ENCODE peak calls at places on chromosomes 16 and 17, in eight cellular contexts. Y is psoas muscle, U is uterus, Z is iPS DF 6.9, F is tibial artery, D is fibroblast of lung, G is ovary, M is prostate gland. H is an unnamed sample. For H3K4me1 and H3K9me3, the result is how much of the 10 kb centered on the place peaks cover.

GRCh38 chr17:21019976-21020575 is 22.7 kb downstream of the USP22 start:
- DNase-seq in Y (peak), Z (no peak), G (no peak), F (peak), M (no peak), D (no peak), U (no peak), H (no peak)

GRCh38 chr17:35731932-35732805 is 730 bp downstream of the RASL10B start:
- DNase-seq in D (no peak), Y (no peak), M (no peak), Z (no peak), U (no peak), F (no peak), G (peak), H (no peak)

GRCh38 chr16:275041-275621 is 613 bp downstream of the RGS11 start:
- DNase-seq in D (no peak), M (no peak), G (no peak), U (no peak), Y (no peak), F (no peak), Z (no peak), H (no peak)

GRCh38 chr17:72126575-72127486 is 6.0 kb downstream of the SOX9 start:
- DNase-seq in G (no peak), U (no peak), Z (no peak), F (no peak), D (peak), M (peak), Y (no peak), H (peak)

GRCh38 chr17:73336613-73337400 is 25.0 kb upstream of the CDC42EP4 start:
- DNase-seq in F (no peak), U (no peak), M (no peak), G (no peak), Y (no peak), D (no peak), Z (no peak), H (no peak)

GRCh38 chr17:43660816-43661493 is 767 bp downstream of the MEOX1 start:
- DNase-seq in M (no peak), F (no peak), U (no peak), D (no peak), Z (no peak), G (no peak), Y (no peak), H (no peak)

GRCh38 chr17:72332367-72332766 is 211.5 kb downstream of the SOX9 start:
- DNase-seq in D (no peak), Z (no peak), F (no peak), U (no peak), M (no peak), Y (no peak), G (no peak), H (no peak)

GRCh38 chr16:23835390-23836077 is at the start of gene PRKCB:
- DNase-seq in Z (peak), G (peak), F (peak), D (peak), U (peak), M (peak), Y (peak), H (peak)

GRCh38 chr17:51045616-51046526 is 74.8 kb downstream of the SPAG9 start:
- DNase-seq in M (no peak), G (no peak), Z (no peak), Y (no peak), D (peak), F (no peak), U (no peak), H (peak)

GRCh38 chr16:71781741-71782140 is 26.9 kb downstream of the AP1G1 start:
- DNase-seq in Y (no peak), G (no peak), U (no peak), F (no peak), M (no peak), D (peak), Z (no peak), H (no peak)

GRCh38 chr17:64662774-64663367 is 764 bp upstream of the SMURF2 start:
- DNase-seq in Y (no peak), M (peak), Z (peak), G (no peak), F (no peak), D (no peak), U (no peak), H (peak)
- H3K4me1 ChIP-seq in Y (under half), M (under half), Z (under half), G (under half), F (under half), D (under half), U (under half), H (half or more)

GRCh38 chr17:31902693-31903092 is 1.2 kb upstream of the UTP6 start:
- DNase-seq in U (no peak), Y (no peak), Z (no peak), G (no peak), F (no peak), M (no peak), D (no peak), H (no peak)

GRCh38 chr17:31903401-31903800 is 1.9 kb upstream of the UTP6 start:
- DNase-seq in D (no peak), F (no peak), M (no peak), G (no peak), Z (no peak), U (no peak), Y (no peak), H (no peak)

GRCh38 chr17:31908386-31908785 is 6.9 kb upstream of the UTP6 start:
- DNase-seq in F (no peak), G (no peak), U (no peak), M (no peak), Y (no peak), D (no peak), Z (no peak), H (no peak)

DNA sequence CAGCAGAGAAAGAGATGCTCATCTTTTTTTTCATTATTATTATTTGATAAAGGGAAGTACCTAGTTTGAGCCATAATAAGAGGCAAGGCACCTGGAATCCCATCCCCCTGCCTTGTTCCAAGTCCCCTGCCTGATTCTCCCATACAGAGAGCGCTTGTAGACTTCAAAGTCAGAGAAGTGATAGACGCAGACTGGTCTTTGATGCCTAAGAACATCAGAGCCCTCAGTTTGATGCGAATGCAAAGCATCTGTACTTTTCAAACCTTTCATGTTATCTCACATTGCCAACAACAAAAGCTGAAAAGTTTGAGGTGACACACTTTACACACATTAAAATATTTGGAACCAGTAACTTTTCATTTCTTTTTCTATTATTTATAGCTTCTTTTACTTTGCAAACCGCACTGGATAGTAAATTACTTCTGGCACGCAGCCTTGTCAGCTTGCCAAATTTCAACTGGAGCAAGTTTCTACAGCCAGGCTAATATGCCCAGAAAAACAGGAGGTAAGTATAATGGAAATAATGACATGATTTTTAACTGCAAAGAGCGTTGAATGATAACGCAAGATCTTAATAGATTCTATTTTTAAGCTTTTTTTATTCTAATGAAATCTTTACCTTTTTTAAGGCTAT is 6.0 kb upstream of the UTP6 start:
- DNase-seq in M (peak), U (peak), Y (no peak), F (peak), Z (no peak), G (peak), D (peak), H (peak)
- H3K9me3 ChIP-seq in M (under half), U (under half), Y (under half), F (under half), Z (under half), G (under half), D (under half), H (under half)

GRCh38 chr16:17470002-17470870 is 524 bp downstream of the XYLT1 start:
- DNase-seq in D (no peak), Y (peak), G (peak), F (peak), M (no peak), Z (no peak), U (peak), H (no peak)

GRCh38 chr16:17469742-17470001 is 1.1 kb downstream of the XYLT1 start:
- DNase-seq in D (no peak), F (no peak), Z (no peak), Y (no peak), G (no peak), U (no peak), M (no peak), H (no peak)

GRCh38 chr16:17467923-17468540 is 2.7 kb downstream of the XYLT1 start:
- DNase-seq in Y (peak), F (peak), M (peak), U (peak), G (peak), Z (no peak), D (peak), H (peak)

GRCh38 chr16:17468611-17469010 is 2.1 kb downstream of the XYLT1 start:
- DNase-seq in U (no peak), F (no peak), G (no peak), D (no peak), Y (no peak), M (no peak), Z (no peak), H (no peak)

GRCh38 chr16:17469011-17469741 is 1.6 kb downstream of the XYLT1 start:
- DNase-seq in G (no peak), U (no peak), F (peak), Z (no peak), D (peak), M (no peak), Y (no peak), H (peak)
- H3K4me3 ChIP-seq in G (peak), U (peak), F (peak), Z (peak), D (peak), M (peak), Y (peak), H (peak)

DNA sequence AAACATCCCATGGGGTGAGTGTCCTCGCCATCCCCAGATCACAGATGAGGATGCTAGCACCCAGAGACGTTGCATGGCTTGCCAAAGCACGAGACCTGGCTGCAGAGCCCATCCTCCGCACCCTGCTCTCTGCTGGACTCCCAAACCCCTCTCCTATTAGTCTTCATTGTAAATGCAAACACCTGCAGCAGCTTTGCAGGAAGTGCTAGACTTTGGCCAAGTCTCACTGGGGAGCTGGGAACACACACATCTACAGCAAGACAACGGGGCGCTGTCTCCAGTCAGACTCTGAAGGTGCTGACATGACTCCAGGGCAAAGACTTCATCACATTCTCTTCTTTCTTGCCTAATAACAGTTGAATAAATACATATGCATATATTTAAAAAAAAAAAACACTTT is 43.8 kb downstream of the CYTH1 start:
- DNase-seq in F (no peak), Y (no peak), G (no peak), Z (no peak), D (no peak), M (no peak), U (no peak), H (no peak)
- H3K4me1 ChIP-seq in F (under half), Y (half or more), G (under half), Z (under half), D (under half), M (under half), U (under half), H (under half)

GRCh38 chr17:77668518-77668917 is 290.0 kb upstream of the TNRC6C start:
- DNase-seq in M (no peak), Y (no peak), Z (no peak), F (no peak), G (no peak), U (no peak), D (no peak), H (no peak)
- H3K9me3 ChIP-seq in M (under half), Y (under half), Z (under half), F (under half), G (under half), U (under half), D (under half), H (under half)

GRCh38 chr16:84119368-84119767 is 2.6 kb upstream of the MBTPS1 start:
- DNase-seq in F (no peak), U (no peak), D (no peak), Y (no peak), Z (no peak), G (no peak), M (no peak), H (no peak)

GRCh38 chr16:84116720-84117481 is at the start of gene MBTPS1:
- DNase-seq in Z (peak), D (peak), M (peak), U (peak), F (peak), Y (peak), G (peak), H (peak)

GRCh38 chr16:84120023-84120422 is 3.3 kb upstream of the MBTPS1 start:
- DNase-seq in Z (no peak), F (no peak), M (no peak), U (no peak), D (no peak), Y (no peak), G (no peak), H (no peak)

GRCh38 chr16:84115919-84116719 is 623 bp downstream of the MBTPS1 start:
- DNase-seq in F (no peak), D (peak), U (no peak), G (no peak), Z (no peak), M (peak), Y (no peak), H (no peak)

GRCh38 chr16:84117482-84117843 is 721 bp upstream of the MBTPS1 start:
- DNase-seq in Z (no peak), G (no peak), Y (no peak), U (no peak), F (no peak), D (peak), M (no peak), H (no peak)
- H3K4me3 ChIP-seq in Z (peak), G (peak), Y (peak), U (peak), F (peak), D (peak), M (peak), H (peak)

GRCh38 chr17:64502021-64502420 is 4.1 kb downstream of the DDX5 start:
- DNase-seq in U (no peak), Z (no peak), D (no peak), F (no peak), G (no peak), Y (no peak), M (no peak), H (no peak)

GRCh38 chr17:64500923-64501765 is 4.3 kb upstream of the POLG2 start:
- DNase-seq in F (no peak), M (no peak), D (no peak), Y (no peak), Z (no peak), U (no peak), G (no peak), H (no peak)

GRCh38 chr17:64499805-64500486 is 3.1 kb upstream of the POLG2 start:
- DNase-seq in G (no peak), Y (no peak), U (no peak), D (no peak), Z (no peak), M (no peak), F (no peak), H (no peak)

GRCh38 chr17:64498308-64499203 is 1.7 kb upstream of the POLG2 start:
- DNase-seq in M (no peak), F (no peak), Z (no peak), U (no peak), G (no peak), Y (no peak), D (no peak), H (peak)

GRCh38 chr17:64500487-64500859 is 3.6 kb upstream of the POLG2 start:
- DNase-seq in F (no peak), M (no peak), Y (no peak), D (no peak), Z (no peak), U (no peak), G (no peak), H (no peak)
- H3K4me1 ChIP-seq in F (under half), M (under half), Y (under half), D (under half), Z (under half), U (under half), G (under half), H (under half)

GRCh38 chr16:75175074-75175473 is 26.8 kb downstream of the ZFP1 start:
- DNase-seq in Z (no peak), G (no peak), D (no peak), Y (no peak), U (no peak), F (no peak), M (no peak), H (no peak)
- H3K9me3 ChIP-seq in Z (under half), G (under half), D (under half), Y (under half), U (under half), F (under half), M (under half), H (under half)